ENCODE peak calls at places on chromosomes 2 and 18, in ten cellular contexts. H is GM10248, E is BJ, U is upper lobe of right lung, V is breast epithelium, G is fibroblast of villous mesenchyme, L is cardiac fibroblast, A is AG04450, F is GM06990, Q is testis. O is an unnamed sample.

GRCh38 chr2:223760838-223761502 is 76.4 kb downstream of the AP1S3 start:
- DNase-seq in A (no peak), G (peak), U (no peak), F (peak), L (peak), E (peak), Q (peak), V (peak), H (peak), O (no peak)

GRCh38 chr2:23751747-23752265 is 175.1 kb downstream of the ATAD2B start:
- DNase-seq in V (no peak), F (no peak), E (no peak), L (no peak), Q (no peak), U (no peak), H (no peak), G (no peak), A (no peak), O (no peak)

GRCh38 chr18:46261799-46262198 is 157.6 kb downstream of the HAUS1 start:
- DNase-seq in A (no peak), G (no peak), E (no peak), U (no peak), L (peak), V (no peak), H (no peak), Q (no peak), F (no peak), O (no peak)

GRCh38 chr2:216478151-216478550 is 20.5 kb upstream of the RPL37A start:
- DNase-seq in E (no peak), U (no peak), V (no peak), F (no peak), Q (peak), L (peak), G (peak), A (peak), H (no peak), O (no peak)

GRCh38 chr2:85889648-85890281 is 975 bp upstream of the ST3GAL5 start:
- DNase-seq in V (no peak), H (no peak), E (no peak), F (no peak), A (no peak), U (peak), G (no peak), L (no peak), Q (peak), O (no peak)

GRCh38 chr2:171330155-171330956 is 103.4 kb downstream of the METTL8 start:
- DNase-seq in A (no peak), L (no peak), H (no peak), F (no peak), E (no peak), Q (no peak), V (no peak), U (no peak), G (no peak), O (no peak)

GRCh38 chr2:68328901-68329300 is 9.2 kb upstream of the CNRIP1 start:
- DNase-seq in A (no peak), Q (no peak), G (no peak), L (no peak), F (no peak), U (no peak), V (no peak), E (no peak), H (no peak), O (no peak)

GRCh38 chr2:85397925-85398331 is 12.2 kb downstream of the CAPG start:
- DNase-seq in V (no peak), U (peak), F (no peak), H (no peak), L (no peak), Q (no peak), A (no peak), E (no peak), G (no peak), O (no peak)

GRCh38 chr2:196482119-196483065 is 157.1 kb upstream of the CCDC150 start:
- DNase-seq in F (no peak), G (no peak), V (no peak), H (no peak), E (no peak), A (no peak), Q (no peak), U (no peak), L (peak), O (no peak)

GRCh38 chr2:47862949-47863348 is 43.3 kb downstream of the FBXO11 start:
- DNase-seq in L (no peak), F (no peak), Q (no peak), H (no peak), V (no peak), U (no peak), A (no peak), E (no peak), G (no peak), O (no peak)

GRCh38 chr2:64675860-64676259 is 22.1 kb upstream of the SERTAD2 start:
- DNase-seq in G (peak), A (no peak), L (peak), Q (no peak), U (no peak), H (no peak), F (no peak), E (no peak), V (no peak), O (no peak)

GRCh38 chr2:127201452-127201851 is 18.6 kb downstream of the CYP27C1 start:
- DNase-seq in F (no peak), Q (no peak), V (no peak), E (no peak), U (no peak), H (no peak), G (no peak), L (no peak), A (no peak), O (no peak)

GRCh38 chr2:214989187-214989586 is 149.2 kb downstream of the ABCA12 start:
- DNase-seq in A (no peak), F (no peak), V (no peak), U (no peak), Q (no peak), G (no peak), L (no peak), E (no peak), H (no peak), O (no peak)

GRCh38 chr2:207503234-207503633 is 26.5 kb upstream of the CREB1 start:
- DNase-seq in V (no peak), Q (no peak), G (no peak), A (no peak), U (no peak), H (peak), L (peak), E (no peak), F (peak), O (peak)

GRCh38 chr2:207506426-207506825 is 23.3 kb upstream of the CREB1 start:
- DNase-seq in L (no peak), Q (no peak), U (no peak), G (no peak), H (no peak), E (no peak), A (no peak), F (no peak), V (no peak), O (peak)

GRCh38 chr2:207505180-207505579 is 24.6 kb upstream of the CREB1 start:
- DNase-seq in A (no peak), Q (no peak), L (peak), E (no peak), V (no peak), G (no peak), U (no peak), H (peak), F (no peak), O (no peak)

GRCh38 chr2:207505728-207506127 is 24.0 kb upstream of the CREB1 start:
- DNase-seq in E (peak), F (no peak), L (peak), G (peak), V (no peak), H (no peak), Q (no peak), U (no peak), A (no peak), O (no peak)

GRCh38 chr2:207504513-207505171 is 25.1 kb upstream of the CREB1 start:
- DNase-seq in F (no peak), G (peak), E (no peak), H (no peak), U (no peak), Q (peak), V (no peak), L (peak), A (no peak), O (no peak)
- TF ChIP-seq CTCF in F (no peak), G (peak), E (peak), H (no peak), U (no peak), Q (no peak), V (no peak), L (peak), A (no peak), O (no peak)

GRCh38 chr18:70069965-70070364 is 122.3 kb upstream of the CD226 start:
- DNase-seq in A (no peak), V (no peak), F (no peak), L (no peak), Q (no peak), E (no peak), H (no peak), G (no peak), U (no peak), O (no peak)

GRCh38 chr18:70075906-70076305 is 128.2 kb upstream of the CD226 start:
- DNase-seq in F (no peak), L (peak), V (no peak), U (no peak), Q (no peak), H (no peak), A (no peak), E (no peak), G (peak), O (no peak)

GRCh38 chr18:70074091-70074490 is 126.4 kb upstream of the CD226 start:
- DNase-seq in A (peak), U (no peak), H (no peak), L (no peak), E (no peak), Q (no peak), F (no peak), G (no peak), V (no peak), O (no peak)

GRCh38 chr18:70073442-70073841 is 125.8 kb upstream of the CD226 start:
- DNase-seq in V (no peak), G (no peak), U (no peak), E (no peak), L (no peak), F (no peak), H (no peak), Q (no peak), A (no peak), O (no peak)

DNA sequence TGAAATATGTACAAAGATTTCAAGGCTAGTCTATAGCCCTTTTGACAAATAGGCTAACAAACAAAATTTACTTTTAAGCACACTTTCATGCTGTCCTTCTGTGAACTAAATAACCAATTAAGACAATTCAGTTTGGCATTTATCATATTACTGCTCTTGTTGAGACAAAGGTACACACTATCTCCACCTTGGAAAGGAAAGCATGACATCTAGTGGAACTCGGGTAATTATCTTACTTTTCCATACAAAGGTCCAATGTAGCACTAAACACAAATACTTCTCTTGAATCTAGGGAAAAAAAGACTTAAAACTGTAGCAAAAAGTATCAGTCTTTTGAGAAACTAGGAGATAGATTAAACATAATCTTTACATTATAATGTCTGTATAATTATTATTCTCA is 125.0 kb upstream of the CD226 start:
- DNase-seq in L (peak), A (peak), V (no peak), H (no peak), F (no peak), G (peak), E (no peak), U (no peak), Q (no peak), O (no peak)
- TF ChIP-seq CTCF in L (peak), A (peak), V (no peak), H (peak), F (peak), G (peak), E (peak), U (peak), Q (no peak), O (peak)

GRCh38 chr18:51811883-51812282 is 528.1 kb upstream of the DCC start:
- DNase-seq in A (no peak), F (peak), E (no peak), U (no peak), L (no peak), G (no peak), H (no peak), V (no peak), Q (no peak), O (no peak)

GRCh38 chr18:51813740-51814139 is 526.3 kb upstream of the DCC start:
- DNase-seq in H (no peak), U (no peak), V (no peak), L (no peak), F (no peak), E (no peak), G (no peak), A (no peak), Q (no peak), O (no peak)
- TF ChIP-seq CTCF in H (no peak), U (no peak), V (no peak), L (no peak), F (no peak), E (no peak), G (no peak), A (no peak), Q (no peak), O (no peak)

GRCh38 chr18:36649205-36649604 is 179.6 kb downstream of the TPGS2 start:
- DNase-seq in L (no peak), V (no peak), Q (no peak), A (no peak), H (no peak), E (no peak), F (no peak), U (no peak), G (no peak), O (no peak)
- TF ChIP-seq CTCF in L (no peak), V (no peak), Q (no peak), A (no peak), H (no peak), E (no peak), F (no peak), U (no peak), G (no peak), O (no peak)

DNA sequence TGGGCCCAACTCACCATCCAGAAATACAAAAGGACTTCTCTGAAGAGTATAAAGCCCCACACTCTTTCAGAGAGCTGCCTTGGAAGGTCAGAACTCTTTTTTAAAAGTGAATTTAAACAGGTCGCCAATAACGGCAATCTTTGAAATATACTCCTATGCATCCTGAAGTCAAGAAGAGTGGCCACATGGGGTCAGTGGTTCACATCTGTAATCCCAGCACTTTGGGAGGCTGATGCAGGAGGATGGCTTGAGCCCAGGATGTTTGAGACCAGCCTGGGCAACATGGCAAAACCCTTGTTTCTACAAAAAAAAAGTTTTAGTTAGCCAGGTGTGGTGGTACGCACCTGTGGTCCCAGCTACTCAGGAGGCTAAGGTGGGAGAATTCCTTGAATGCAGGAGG is 68.1 kb upstream of the FZD7 start:
- DNase-seq in F (no peak), L (no peak), H (no peak), A (no peak), G (no peak), Q (no peak), U (no peak), V (no peak), E (no peak), O (no peak)
- TF ChIP-seq CTCF in F (peak), L (no peak), H (peak), A (no peak), G (peak), Q (no peak), U (peak), V (no peak), E (peak), O (no peak)

GRCh38 chr18:34583895-34584294 is 126.2 kb upstream of the DTNA start:
- DNase-seq in E (no peak), F (no peak), L (no peak), V (no peak), G (no peak), Q (no peak), H (no peak), A (no peak), U (no peak), O (no peak)
- TF ChIP-seq CTCF in E (no peak), F (no peak), L (no peak), V (no peak), G (no peak), Q (no peak), H (no peak), A (no peak), U (no peak), O (no peak)

GRCh38 chr2:101251844-101252407 is 760 bp upstream of the CNOT11 start:
- DNase-seq in L (no peak), U (no peak), A (no peak), E (no peak), Q (no peak), F (no peak), H (no peak), G (no peak), V (peak), O (no peak)
- TF ChIP-seq CTCF in L (peak), U (peak), A (no peak), E (peak), Q (no peak), F (peak), H (peak), G (no peak), V (peak), O (no peak)

DNA sequence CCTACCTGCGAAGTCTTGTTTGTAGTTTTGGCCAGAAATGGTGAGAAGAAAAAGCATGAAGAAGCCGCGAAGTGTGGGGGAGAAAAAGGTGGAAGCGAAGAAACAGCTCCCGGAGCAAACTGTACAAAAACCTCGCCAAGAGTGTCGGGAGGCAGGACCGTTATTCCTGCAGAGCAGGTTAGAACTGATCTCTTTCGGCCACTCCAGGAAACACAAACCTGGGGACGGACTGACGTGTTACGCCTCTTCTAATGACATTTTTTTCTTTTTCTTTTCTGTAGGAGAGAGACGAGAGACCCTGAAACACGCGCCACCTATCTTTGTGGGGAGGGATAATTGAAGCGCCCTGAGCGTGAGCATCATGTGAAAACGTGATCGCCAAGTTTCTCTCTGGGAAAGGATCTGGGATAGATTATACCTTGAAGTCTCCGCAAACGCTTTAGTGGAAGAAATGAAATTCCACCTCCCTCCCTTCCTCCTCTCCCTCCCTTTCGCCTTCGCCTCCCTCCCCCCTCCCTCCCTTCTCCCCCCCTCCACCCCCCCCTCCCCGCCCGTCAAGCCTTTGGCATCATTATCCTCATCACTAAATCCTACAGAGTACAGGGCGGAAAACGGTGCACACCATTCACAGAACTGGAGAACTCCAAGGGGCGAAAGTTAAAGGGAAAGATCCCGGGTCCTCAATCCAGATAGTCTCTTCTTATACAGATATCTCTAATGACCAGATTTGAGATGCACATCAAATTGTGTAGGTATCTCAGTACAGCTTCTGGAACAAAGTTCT is at the start of gene ZEB2:
- DNase-seq in Q (peak), U (no peak), V (peak), E (peak), L (peak), A (no peak), G (peak), F (no peak), H (no peak), O (peak)
- TF ChIP-seq CTCF in Q (peak), U (peak), V (no peak), E (peak), L (peak), A (peak), G (peak), F (no peak), H (peak), O (peak)